ENCODE peak calls at places on chromosomes 3 and 15, in seven cellular contexts. P, R, I, S, X, B and L are unnamed samples.

GRCh38 chr3:16101295-16102186 is 72.9 kb upstream of the GALNT15 start:
- DNase-seq in P (no peak), R (no peak), I (peak), S (no peak), X (no peak), B (no peak), L (no peak)

GRCh38 chr15:77819271-77819806 is 186.6 kb upstream of the LINGO1 start:
- DNase-seq in P (no peak), R (peak), I (no peak), S (no peak), X (no peak), B (no peak), L (no peak)

GRCh38 chr15:36940636-36941285 is 159.6 kb downstream of the MEIS2 start:
- DNase-seq in P (no peak), R (no peak), I (no peak), S (no peak), X (no peak), B (no peak), L (no peak)

GRCh38 chr3:120497813-120498212 is 47.0 kb upstream of the FSTL1 start:
- DNase-seq in P (no peak), R (no peak), I (no peak), S (no peak), X (no peak), B (no peak), L (no peak)

GRCh38 chr3:107251819-107252218 is 125.4 kb upstream of the CCDC54 start:
- DNase-seq in P (no peak), R (no peak), I (no peak), S (no peak), X (no peak), B (no peak), L (no peak)

GRCh38 chr3:129911261-129911861 is 17.9 kb upstream of the TMCC1 start:
- DNase-seq in P (no peak), R (no peak), I (no peak), S (no peak), X (no peak), B (no peak), L (no peak)

GRCh38 chr3:135348698-135349097 is 553.6 kb downstream of the EPHB1 start:
- DNase-seq in P (no peak), R (no peak), I (no peak), S (no peak), X (no peak), B (no peak), L (no peak)

GRCh38 chr3:181699171-181699903 is 12.4 kb upstream of the SOX2 start:
- DNase-seq in P (no peak), R (peak), I (no peak), S (no peak), X (no peak), B (no peak), L (no peak)

DNA sequence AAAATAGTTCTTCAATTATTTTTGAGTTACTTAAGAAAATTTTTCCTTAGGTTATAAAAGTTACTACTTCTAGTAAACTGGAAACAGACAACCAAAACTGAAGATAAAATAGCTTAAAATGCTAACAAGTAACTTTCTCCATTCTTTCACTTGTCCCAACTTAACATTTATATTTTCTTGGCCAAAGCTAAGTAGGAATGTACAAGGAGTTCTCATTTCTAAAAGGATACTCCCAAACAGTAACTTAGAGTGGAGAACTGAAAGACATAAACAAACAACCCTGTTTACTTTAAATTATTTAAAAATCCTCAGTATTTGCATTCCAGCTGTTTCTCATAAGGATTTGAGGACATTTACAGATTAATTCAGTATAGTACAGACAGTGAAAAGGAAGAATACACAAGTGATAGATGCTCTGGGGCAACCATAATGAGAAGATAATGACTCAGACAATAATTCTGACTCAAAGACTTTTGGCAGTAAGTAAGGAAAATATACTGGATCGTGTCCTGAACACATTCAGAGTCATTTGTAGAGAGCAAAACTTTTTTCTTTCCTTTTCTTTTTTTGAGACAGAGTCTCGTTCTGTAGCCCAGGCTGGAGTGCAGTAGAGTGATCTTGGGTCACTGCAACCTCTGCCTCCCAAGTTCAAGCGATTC is 29.2 kb upstream of the ANXA2 start:
- DNase-seq in P (no peak), R (no peak), I (no peak), S (no peak), X (peak), B (no peak), L (no peak)
- TF ChIP-seq CTCF in P (no peak), R (no peak), I (no peak), S (no peak), X (no peak), B (no peak), L (no peak)

GRCh38 chr3:14721126-14721864 is 46.4 kb downstream of the C3orf20 start:
- DNase-seq in P (no peak), R (no peak), I (no peak), S (no peak), X (no peak), B (no peak), L (no peak)
- TF ChIP-seq CTCF in P (no peak), R (no peak), I (no peak), S (no peak), X (no peak), B (no peak), L (no peak)

DNA sequence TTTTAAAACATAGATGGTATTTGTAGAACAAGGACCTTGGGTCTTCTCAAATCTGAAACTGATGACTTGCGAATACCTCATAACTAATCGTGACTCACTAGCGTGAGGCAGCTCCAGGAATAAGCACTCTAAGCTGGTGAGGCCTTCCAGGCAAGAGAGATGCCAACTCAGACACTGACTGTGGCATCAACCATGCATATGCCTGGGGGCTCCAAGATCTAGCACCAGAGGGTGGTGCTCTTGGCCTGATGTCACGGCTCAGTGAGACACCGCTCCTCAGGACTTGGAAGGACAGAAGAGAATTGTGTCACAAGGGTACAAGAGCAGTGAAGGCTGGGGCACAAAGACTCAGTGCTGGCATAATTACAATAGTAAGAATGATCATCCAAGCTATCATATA is 125.0 kb upstream of the TRIM42 start:
- DNase-seq in P (no peak), R (no peak), I (no peak), S (no peak), X (no peak), B (no peak), L (no peak)
- TF ChIP-seq CTCF in P (no peak), R (no peak), I (no peak), S (no peak), X (no peak), B (no peak), L (no peak)

GRCh38 chr3:69020424-69020823 is 6.9 kb upstream of the EOGT start:
- DNase-seq in P (no peak), R (no peak), I (no peak), S (no peak), X (peak), B (no peak), L (no peak)
- TF ChIP-seq CTCF in P (peak), R (peak), I (peak), S (no peak), X (no peak), B (peak), L (peak)

DNA sequence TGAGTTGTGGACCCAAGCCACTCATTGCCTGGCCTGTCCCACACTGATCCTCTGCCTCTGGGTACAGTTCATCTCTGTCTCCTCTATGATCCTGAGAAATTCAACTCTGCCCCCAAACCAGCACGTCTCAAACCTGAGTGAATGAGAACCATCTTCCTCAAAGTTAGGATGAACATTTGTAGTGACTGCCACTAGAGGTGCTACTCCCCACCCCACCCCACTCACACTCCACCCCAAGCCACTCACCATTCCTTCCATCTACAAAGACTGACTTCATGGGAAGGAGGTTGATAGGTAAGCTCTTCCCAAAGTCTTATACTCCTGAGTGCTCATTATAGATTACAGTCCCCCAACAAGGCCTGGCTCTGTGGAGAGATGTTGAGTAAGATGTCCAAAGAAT is 43.8 kb downstream of the NEK10 start:
- DNase-seq in P (no peak), R (no peak), I (no peak), S (no peak), X (no peak), B (no peak), L (no peak)
- TF ChIP-seq CTCF in P (no peak), R (no peak), I (peak), S (no peak), X (no peak), B (no peak), L (peak)

GRCh38 chr3:41448396-41448795 is 249.1 kb downstream of the CTNNB1 start:
- DNase-seq in P (no peak), R (no peak), I (no peak), S (no peak), X (no peak), B (no peak), L (no peak)
- TF ChIP-seq CTCF in P (no peak), R (no peak), I (no peak), S (no peak), X (no peak), B (no peak), L (no peak)

GRCh38 chr3:27721717-27722564 is at the start of gene EOMES:
- DNase-seq in P (peak), R (peak), I (peak), S (peak), X (peak), B (no peak), L (no peak)
- TF ChIP-seq CTCF in P (no peak), R (peak), I (peak), S (no peak), X (no peak), B (peak), L (peak)